ENCODE peak calls at places on chromosome 1, in ten cellular contexts. One of them, this sample, is unnamed.

GRCh38 chr1:3491291-3492246 is 37.1 kb downstream of the ARHGEF16 start:
- DNase-seq in frontal cortex: peak
- DNase-seq in colonic mucosa: peak
- DNase-seq in mesendoderm: peak
- DNase-seq in NCI-H774: no peak
- DNase-seq in cerebellar nuclear complex: no peak
- DNase-seq in stimulated activated CD4-positive, alpha-beta T cell treated with anti-CD3 and anti-CD28 coated beads, Interleukin-2, amount 100 ng/mL, for 24 hours: peak
- DNase-seq in fibroblast of the aortic adventitia: peak
- DNase-seq in activated naive CD4-positive, alpha-beta T cell: peak
- DNase-seq in GM19239: peak
- DNase-seq in this sample: peak

GRCh38 chr1:2300004-2300771 is 72.1 kb downstream of the SKI start:
- DNase-seq in frontal cortex: no peak
- DNase-seq in colonic mucosa: peak
- DNase-seq in mesendoderm: peak
- DNase-seq in NCI-H774: no peak
- DNase-seq in cerebellar nuclear complex: no peak
- DNase-seq in stimulated activated CD4-positive, alpha-beta T cell treated with anti-CD3 and anti-CD28 coated beads, Interleukin-2, amount 100 ng/mL, for 24 hours: peak
- DNase-seq in fibroblast of the aortic adventitia: no peak
- DNase-seq in activated naive CD4-positive, alpha-beta T cell: peak
- DNase-seq in GM19239: peak
- DNase-seq in this sample: peak

GRCh38 chr1:155241069-155241679 is 14.1 kb downstream of the ENTREP3 start:
- DNase-seq in frontal cortex: peak
- DNase-seq in colonic mucosa: peak
- DNase-seq in mesendoderm: peak
- DNase-seq in NCI-H774: peak
- DNase-seq in cerebellar nuclear complex: peak
- DNase-seq in stimulated activated CD4-positive, alpha-beta T cell treated with anti-CD3 and anti-CD28 coated beads, Interleukin-2, amount 100 ng/mL, for 24 hours: peak
- DNase-seq in fibroblast of the aortic adventitia: peak
- DNase-seq in activated naive CD4-positive, alpha-beta T cell: no peak
- DNase-seq in GM19239: no peak
- DNase-seq in this sample: peak

GRCh38 chr1:62368989-62369388 is 49.8 kb upstream of the KANK4 start:
- DNase-seq in frontal cortex: no peak
- DNase-seq in colonic mucosa: no peak
- DNase-seq in mesendoderm: peak
- DNase-seq in NCI-H774: no peak
- DNase-seq in cerebellar nuclear complex: no peak
- DNase-seq in stimulated activated CD4-positive, alpha-beta T cell treated with anti-CD3 and anti-CD28 coated beads, Interleukin-2, amount 100 ng/mL, for 24 hours: no peak
- DNase-seq in fibroblast of the aortic adventitia: no peak
- DNase-seq in activated naive CD4-positive, alpha-beta T cell: no peak
- DNase-seq in GM19239: no peak
- DNase-seq in this sample: no peak

GRCh38 chr1:197042676-197043341 is 24.3 kb downstream of the F13B start:
- DNase-seq in frontal cortex: no peak
- DNase-seq in colonic mucosa: no peak
- DNase-seq in mesendoderm: no peak
- DNase-seq in NCI-H774: peak
- DNase-seq in cerebellar nuclear complex: no peak
- DNase-seq in stimulated activated CD4-positive, alpha-beta T cell treated with anti-CD3 and anti-CD28 coated beads, Interleukin-2, amount 100 ng/mL, for 24 hours: no peak
- DNase-seq in fibroblast of the aortic adventitia: no peak
- DNase-seq in activated naive CD4-positive, alpha-beta T cell: no peak
- DNase-seq in GM19239: no peak
- DNase-seq in this sample: no peak

GRCh38 chr1:229156819-229157218 is 114.1 kb upstream of the RAB4A start:
- DNase-seq in frontal cortex: peak
- DNase-seq in colonic mucosa: no peak
- DNase-seq in mesendoderm: peak
- DNase-seq in NCI-H774: no peak
- DNase-seq in cerebellar nuclear complex: no peak
- DNase-seq in stimulated activated CD4-positive, alpha-beta T cell treated with anti-CD3 and anti-CD28 coated beads, Interleukin-2, amount 100 ng/mL, for 24 hours: no peak
- DNase-seq in fibroblast of the aortic adventitia: peak
- DNase-seq in activated naive CD4-positive, alpha-beta T cell: no peak
- DNase-seq in GM19239: no peak
- DNase-seq in this sample: no peak

GRCh38 chr1:155037851-155038441 is 4.3 kb downstream of the DCST1 start:
- DNase-seq in frontal cortex: no peak
- DNase-seq in colonic mucosa: peak
- DNase-seq in mesendoderm: no peak
- DNase-seq in NCI-H774: no peak
- DNase-seq in cerebellar nuclear complex: no peak
- DNase-seq in stimulated activated CD4-positive, alpha-beta T cell treated with anti-CD3 and anti-CD28 coated beads, Interleukin-2, amount 100 ng/mL, for 24 hours: no peak
- DNase-seq in fibroblast of the aortic adventitia: no peak
- DNase-seq in activated naive CD4-positive, alpha-beta T cell: no peak
- DNase-seq in GM19239: no peak
- DNase-seq in this sample: no peak

GRCh38 chr1:184219414-184219813 is 167.4 kb upstream of the C1orf21 start:
- DNase-seq in frontal cortex: no peak
- DNase-seq in colonic mucosa: no peak
- DNase-seq in mesendoderm: no peak
- DNase-seq in NCI-H774: no peak
- DNase-seq in cerebellar nuclear complex: no peak
- DNase-seq in stimulated activated CD4-positive, alpha-beta T cell treated with anti-CD3 and anti-CD28 coated beads, Interleukin-2, amount 100 ng/mL, for 24 hours: no peak
- DNase-seq in fibroblast of the aortic adventitia: no peak
- DNase-seq in activated naive CD4-positive, alpha-beta T cell: no peak
- DNase-seq in GM19239: no peak
- DNase-seq in this sample: no peak

GRCh38 chr1:178341218-178341956 is 155.4 kb downstream of the CLEC20A start:
- DNase-seq in frontal cortex: no peak
- DNase-seq in colonic mucosa: peak
- DNase-seq in mesendoderm: peak
- DNase-seq in NCI-H774: no peak
- DNase-seq in cerebellar nuclear complex: no peak
- DNase-seq in stimulated activated CD4-positive, alpha-beta T cell treated with anti-CD3 and anti-CD28 coated beads, Interleukin-2, amount 100 ng/mL, for 24 hours: no peak
- DNase-seq in fibroblast of the aortic adventitia: peak
- DNase-seq in activated naive CD4-positive, alpha-beta T cell: no peak
- DNase-seq in GM19239: no peak
- DNase-seq in this sample: no peak

GRCh38 chr1:235075955-235076308 is 52.7 kb downstream of the TOMM20 start:
- DNase-seq in frontal cortex: no peak
- DNase-seq in colonic mucosa: no peak
- DNase-seq in mesendoderm: no peak
- DNase-seq in NCI-H774: no peak
- DNase-seq in cerebellar nuclear complex: no peak
- DNase-seq in stimulated activated CD4-positive, alpha-beta T cell treated with anti-CD3 and anti-CD28 coated beads, Interleukin-2, amount 100 ng/mL, for 24 hours: peak
- DNase-seq in fibroblast of the aortic adventitia: no peak
- DNase-seq in activated naive CD4-positive, alpha-beta T cell: no peak
- DNase-seq in GM19239: no peak
- DNase-seq in this sample: no peak

GRCh38 chr1:154607084-154607747 is 770 bp downstream of the ADAR start:
- DNase-seq in frontal cortex: no peak
- DNase-seq in colonic mucosa: peak
- DNase-seq in mesendoderm: peak
- DNase-seq in NCI-H774: no peak
- DNase-seq in cerebellar nuclear complex: no peak
- DNase-seq in stimulated activated CD4-positive, alpha-beta T cell treated with anti-CD3 and anti-CD28 coated beads, Interleukin-2, amount 100 ng/mL, for 24 hours: no peak
- DNase-seq in fibroblast of the aortic adventitia: peak
- DNase-seq in activated naive CD4-positive, alpha-beta T cell: no peak
- DNase-seq in GM19239: no peak
- DNase-seq in this sample: no peak

GRCh38 chr1:5709461-5709860 is 282.8 kb downstream of the NPHP4 start:
- DNase-seq in frontal cortex: no peak
- DNase-seq in colonic mucosa: no peak
- DNase-seq in mesendoderm: no peak
- DNase-seq in NCI-H774: no peak
- DNase-seq in cerebellar nuclear complex: no peak
- DNase-seq in stimulated activated CD4-positive, alpha-beta T cell treated with anti-CD3 and anti-CD28 coated beads, Interleukin-2, amount 100 ng/mL, for 24 hours: no peak
- DNase-seq in fibroblast of the aortic adventitia: no peak
- DNase-seq in activated naive CD4-positive, alpha-beta T cell: no peak
- DNase-seq in GM19239: no peak
- DNase-seq in this sample: no peak

GRCh38 chr1:173112129-173112528 is 61.4 kb upstream of the TNFSF18 start:
- DNase-seq in frontal cortex: no peak
- DNase-seq in colonic mucosa: no peak
- DNase-seq in mesendoderm: no peak
- DNase-seq in NCI-H774: no peak
- DNase-seq in cerebellar nuclear complex: no peak
- DNase-seq in stimulated activated CD4-positive, alpha-beta T cell treated with anti-CD3 and anti-CD28 coated beads, Interleukin-2, amount 100 ng/mL, for 24 hours: no peak
- DNase-seq in fibroblast of the aortic adventitia: peak
- DNase-seq in activated naive CD4-positive, alpha-beta T cell: no peak
- DNase-seq in GM19239: no peak
- DNase-seq in this sample: no peak

GRCh38 chr1:29211086-29212030 is 19.4 kb downstream of the MECR start:
- DNase-seq in frontal cortex: no peak
- DNase-seq in colonic mucosa: no peak
- DNase-seq in mesendoderm: no peak
- DNase-seq in NCI-H774: peak
- DNase-seq in cerebellar nuclear complex: peak
- DNase-seq in stimulated activated CD4-positive, alpha-beta T cell treated with anti-CD3 and anti-CD28 coated beads, Interleukin-2, amount 100 ng/mL, for 24 hours: no peak
- DNase-seq in fibroblast of the aortic adventitia: peak
- DNase-seq in activated naive CD4-positive, alpha-beta T cell: no peak
- DNase-seq in GM19239: no peak
- DNase-seq in this sample: no peak

GRCh38 chr1:10388387-10388715 is 10.5 kb upstream of the PGD start:
- DNase-seq in frontal cortex: no peak
- DNase-seq in colonic mucosa: peak
- DNase-seq in mesendoderm: no peak
- DNase-seq in NCI-H774: no peak
- DNase-seq in cerebellar nuclear complex: no peak
- DNase-seq in stimulated activated CD4-positive, alpha-beta T cell treated with anti-CD3 and anti-CD28 coated beads, Interleukin-2, amount 100 ng/mL, for 24 hours: no peak
- DNase-seq in fibroblast of the aortic adventitia: no peak
- DNase-seq in activated naive CD4-positive, alpha-beta T cell: no peak
- DNase-seq in GM19239: no peak
- DNase-seq in this sample: no peak

GRCh38 chr1:211580303-211580687 is 1.3 kb upstream of the SLC30A1 start:
- DNase-seq in frontal cortex: no peak
- DNase-seq in colonic mucosa: no peak
- DNase-seq in mesendoderm: no peak
- DNase-seq in NCI-H774: no peak
- DNase-seq in cerebellar nuclear complex: no peak
- DNase-seq in stimulated activated CD4-positive, alpha-beta T cell treated with anti-CD3 and anti-CD28 coated beads, Interleukin-2, amount 100 ng/mL, for 24 hours: no peak
- DNase-seq in fibroblast of the aortic adventitia: no peak
- DNase-seq in activated naive CD4-positive, alpha-beta T cell: no peak
- DNase-seq in GM19239: no peak
- DNase-seq in this sample: no peak

GRCh38 chr1:217311766-217312165 is 319.1 kb downstream of the GPATCH2 start:
- DNase-seq in frontal cortex: no peak
- DNase-seq in colonic mucosa: no peak
- DNase-seq in mesendoderm: peak
- DNase-seq in NCI-H774: no peak
- DNase-seq in cerebellar nuclear complex: no peak
- DNase-seq in stimulated activated CD4-positive, alpha-beta T cell treated with anti-CD3 and anti-CD28 coated beads, Interleukin-2, amount 100 ng/mL, for 24 hours: no peak
- DNase-seq in fibroblast of the aortic adventitia: peak
- DNase-seq in activated naive CD4-positive, alpha-beta T cell: no peak
- DNase-seq in GM19239: no peak
- DNase-seq in this sample: no peak

GRCh38 chr1:65260851-65261473 is 48.4 kb upstream of the DNAJC6 start:
- DNase-seq in frontal cortex: no peak
- DNase-seq in colonic mucosa: no peak
- DNase-seq in mesendoderm: peak
- DNase-seq in NCI-H774: no peak
- DNase-seq in cerebellar nuclear complex: no peak
- DNase-seq in stimulated activated CD4-positive, alpha-beta T cell treated with anti-CD3 and anti-CD28 coated beads, Interleukin-2, amount 100 ng/mL, for 24 hours: no peak
- DNase-seq in fibroblast of the aortic adventitia: no peak
- DNase-seq in activated naive CD4-positive, alpha-beta T cell: no peak
- DNase-seq in GM19239: no peak
- DNase-seq in this sample: no peak

GRCh38 chr1:167690053-167690452 is 31.7 kb upstream of the MPZL1 start:
- DNase-seq in frontal cortex: no peak
- DNase-seq in colonic mucosa: no peak
- DNase-seq in mesendoderm: no peak
- DNase-seq in NCI-H774: no peak
- DNase-seq in cerebellar nuclear complex: no peak
- DNase-seq in stimulated activated CD4-positive, alpha-beta T cell treated with anti-CD3 and anti-CD28 coated beads, Interleukin-2, amount 100 ng/mL, for 24 hours: no peak
- DNase-seq in fibroblast of the aortic adventitia: no peak
- DNase-seq in activated naive CD4-positive, alpha-beta T cell: no peak
- DNase-seq in GM19239: no peak
- DNase-seq in this sample: no peak

GRCh38 chr1:10431065-10431730 is 965 bp downstream of the CENPS start:
- DNase-seq in frontal cortex: no peak
- DNase-seq in colonic mucosa: peak
- DNase-seq in mesendoderm: peak
- DNase-seq in NCI-H774: no peak
- DNase-seq in cerebellar nuclear complex: no peak
- DNase-seq in stimulated activated CD4-positive, alpha-beta T cell treated with anti-CD3 and anti-CD28 coated beads, Interleukin-2, amount 100 ng/mL, for 24 hours: no peak
- DNase-seq in fibroblast of the aortic adventitia: peak
- DNase-seq in activated naive CD4-positive, alpha-beta T cell: no peak
- DNase-seq in GM19239: no peak
- DNase-seq in this sample: peak

GRCh38 chr1:201134405-201134804 is 7.4 kb upstream of the ASCL5 start:
- DNase-seq in frontal cortex: no peak
- DNase-seq in colonic mucosa: no peak
- DNase-seq in mesendoderm: no peak
- DNase-seq in NCI-H774: no peak
- DNase-seq in cerebellar nuclear complex: no peak
- DNase-seq in stimulated activated CD4-positive, alpha-beta T cell treated with anti-CD3 and anti-CD28 coated beads, Interleukin-2, amount 100 ng/mL, for 24 hours: no peak
- DNase-seq in fibroblast of the aortic adventitia: no peak
- DNase-seq in activated naive CD4-positive, alpha-beta T cell: no peak
- DNase-seq in GM19239: no peak
- DNase-seq in this sample: no peak

GRCh38 chr1:170776777-170777176 is 112.8 kb downstream of the PRRX1 start:
- DNase-seq in frontal cortex: no peak
- DNase-seq in colonic mucosa: no peak
- DNase-seq in mesendoderm: no peak
- DNase-seq in NCI-H774: no peak
- DNase-seq in cerebellar nuclear complex: no peak
- DNase-seq in stimulated activated CD4-positive, alpha-beta T cell treated with anti-CD3 and anti-CD28 coated beads, Interleukin-2, amount 100 ng/mL, for 24 hours: no peak
- DNase-seq in fibroblast of the aortic adventitia: no peak
- DNase-seq in activated naive CD4-positive, alpha-beta T cell: no peak
- DNase-seq in GM19239: no peak
- DNase-seq in this sample: no peak

GRCh38 chr1:37307907-37308570 is 166.3 kb upstream of the ZC3H12A start:
- DNase-seq in frontal cortex: peak
- DNase-seq in colonic mucosa: no peak
- DNase-seq in mesendoderm: no peak
- DNase-seq in NCI-H774: no peak
- DNase-seq in cerebellar nuclear complex: no peak
- DNase-seq in stimulated activated CD4-positive, alpha-beta T cell treated with anti-CD3 and anti-CD28 coated beads, Interleukin-2, amount 100 ng/mL, for 24 hours: no peak
- DNase-seq in fibroblast of the aortic adventitia: no peak
- DNase-seq in activated naive CD4-positive, alpha-beta T cell: no peak
- DNase-seq in GM19239: no peak
- DNase-seq in this sample: no peak

GRCh38 chr1:41915786-41916571 is 2.7 kb downstream of the HIVEP3 start:
- DNase-seq in frontal cortex: peak
- DNase-seq in colonic mucosa: no peak
- DNase-seq in mesendoderm: no peak
- DNase-seq in NCI-H774: peak
- DNase-seq in cerebellar nuclear complex: no peak
- DNase-seq in stimulated activated CD4-positive, alpha-beta T cell treated with anti-CD3 and anti-CD28 coated beads, Interleukin-2, amount 100 ng/mL, for 24 hours: peak
- DNase-seq in fibroblast of the aortic adventitia: no peak
- DNase-seq in activated naive CD4-positive, alpha-beta T cell: no peak
- DNase-seq in GM19239: no peak
- DNase-seq in this sample: no peak

GRCh38 chr1:44588551-44588950 is 85.7 kb downstream of the TMEM53 start:
- DNase-seq in frontal cortex: no peak
- DNase-seq in colonic mucosa: no peak
- DNase-seq in mesendoderm: no peak
- DNase-seq in NCI-H774: no peak
- DNase-seq in cerebellar nuclear complex: no peak
- DNase-seq in stimulated activated CD4-positive, alpha-beta T cell treated with anti-CD3 and anti-CD28 coated beads, Interleukin-2, amount 100 ng/mL, for 24 hours: no peak
- DNase-seq in fibroblast of the aortic adventitia: no peak
- DNase-seq in activated naive CD4-positive, alpha-beta T cell: no peak
- DNase-seq in GM19239: no peak
- DNase-seq in this sample: no peak

GRCh38 chr1:21206117-21206516 is 29.4 kb upstream of the EIF4G3 start:
- DNase-seq in frontal cortex: no peak
- DNase-seq in colonic mucosa: no peak
- DNase-seq in mesendoderm: no peak
- DNase-seq in NCI-H774: no peak
- DNase-seq in cerebellar nuclear complex: no peak
- DNase-seq in stimulated activated CD4-positive, alpha-beta T cell treated with anti-CD3 and anti-CD28 coated beads, Interleukin-2, amount 100 ng/mL, for 24 hours: no peak
- DNase-seq in fibroblast of the aortic adventitia: peak
- DNase-seq in activated naive CD4-positive, alpha-beta T cell: no peak
- DNase-seq in GM19239: no peak
- DNase-seq in this sample: no peak

GRCh38 chr1:39288735-39289465 is 84.4 kb downstream of the MACF1 start:
- DNase-seq in frontal cortex: no peak
- DNase-seq in colonic mucosa: no peak
- DNase-seq in mesendoderm: no peak
- DNase-seq in NCI-H774: no peak
- DNase-seq in cerebellar nuclear complex: no peak
- DNase-seq in stimulated activated CD4-positive, alpha-beta T cell treated with anti-CD3 and anti-CD28 coated beads, Interleukin-2, amount 100 ng/mL, for 24 hours: no peak
- DNase-seq in fibroblast of the aortic adventitia: peak
- DNase-seq in activated naive CD4-positive, alpha-beta T cell: no peak
- DNase-seq in GM19239: no peak
- DNase-seq in this sample: no peak

GRCh38 chr1:110944806-110945205 is 18.9 kb downstream of the LRIF1 start:
- DNase-seq in frontal cortex: no peak
- DNase-seq in colonic mucosa: no peak
- DNase-seq in mesendoderm: no peak
- DNase-seq in NCI-H774: no peak
- DNase-seq in cerebellar nuclear complex: no peak
- DNase-seq in stimulated activated CD4-positive, alpha-beta T cell treated with anti-CD3 and anti-CD28 coated beads, Interleukin-2, amount 100 ng/mL, for 24 hours: no peak
- DNase-seq in fibroblast of the aortic adventitia: no peak
- DNase-seq in activated naive CD4-positive, alpha-beta T cell: no peak
- DNase-seq in GM19239: no peak
- DNase-seq in this sample: no peak